ENCODE peak calls at places on chromosome 2, in eight cellular contexts. Z, Q, M, L, B, I, X and J are unnamed samples.

GRCh38 chr2:200376422-200377142 is 70.1 kb downstream of the SPATS2L start:
- DNase-seq in I (no peak), M (no peak), L (no peak), Q (no peak), Z (no peak), X (no peak), B (no peak), J (no peak)

GRCh38 chr2:144377929-144378328 is 142.0 kb downstream of the ZEB2 start:
- DNase-seq in I (no peak), L (no peak), Q (no peak), Z (no peak), M (no peak), X (no peak), B (no peak), J (no peak)

GRCh38 chr2:156576005-156576404 is 139.8 kb downstream of the GPD2 start:
- DNase-seq in Q (no peak), M (no peak), I (no peak), B (no peak), L (no peak), Z (no peak), X (no peak), J (no peak)

GRCh38 chr2:109427661-109428091 is 186.1 kb downstream of the SEPTIN10 start:
- DNase-seq in Z (no peak), M (no peak), I (no peak), B (no peak), X (no peak), L (no peak), Q (no peak), J (no peak)

GRCh38 chr2:28164280-28164801 is 228.3 kb upstream of the FOSL2 start:
- DNase-seq in L (peak), Q (no peak), Z (peak), B (no peak), M (no peak), I (no peak), X (no peak), J (no peak)

GRCh38 chr2:240453461-240454030 is 18.1 kb downstream of the GPC1 start:
- DNase-seq in Z (no peak), I (no peak), L (no peak), B (no peak), Q (no peak), M (no peak), X (no peak), J (no peak)

GRCh38 chr2:152336103-152336853 is 1.3 kb downstream of the FMNL2 start:
- DNase-seq in Q (peak), I (no peak), Z (no peak), X (no peak), L (peak), B (peak), M (peak), J (no peak)

GRCh38 chr2:203583696-203584095 is 48.6 kb upstream of the RAPH1 start:
- DNase-seq in X (peak), B (peak), M (no peak), Q (no peak), L (no peak), Z (no peak), I (peak), J (no peak)

GRCh38 chr2:101112772-101113157 is 38.4 kb downstream of the TBC1D8 start:
- DNase-seq in L (no peak), B (no peak), M (no peak), I (no peak), Z (no peak), Q (no peak), X (no peak), J (no peak)

GRCh38 chr2:142542431-142542910 is 335.0 kb upstream of the KYNU start:
- DNase-seq in Z (no peak), X (no peak), L (no peak), Q (no peak), B (no peak), M (no peak), I (no peak), J (no peak)

GRCh38 chr2:30979822-30980245 is 158.4 kb downstream of the GALNT14 start:
- DNase-seq in L (no peak), B (peak), I (no peak), Z (peak), M (no peak), X (peak), Q (no peak), J (no peak)

GRCh38 chr2:239692348-239692747 is 291.5 kb upstream of the HDAC4 start:
- DNase-seq in Z (no peak), L (no peak), X (no peak), M (no peak), I (no peak), B (no peak), Q (no peak), J (no peak)

GRCh38 chr2:199462167-199462976 is 4.6 kb upstream of the SATB2 start:
- DNase-seq in I (no peak), X (peak), B (no peak), Z (no peak), Q (no peak), L (no peak), M (no peak), J (no peak)

GRCh38 chr2:47299555-47299954 is 103.4 kb upstream of the MSH2 start:
- DNase-seq in Q (no peak), L (no peak), M (no peak), Z (peak), B (no peak), X (no peak), I (no peak), J (no peak)

GRCh38 chr2:10750610-10751009 is 29.2 kb downstream of the ATP6V1C2 start:
- DNase-seq in Z (no peak), I (no peak), B (no peak), M (no peak), X (no peak), Q (no peak), L (no peak), J (no peak)

GRCh38 chr2:121128741-121129659 is 156.0 kb downstream of the TFCP2L1 start:
- DNase-seq in I (peak), Q (no peak), Z (no peak), B (peak), L (peak), M (peak), X (peak), J (no peak)

GRCh38 chr2:239521518-239521815 is 120.6 kb upstream of the HDAC4 start:
- DNase-seq in Q (no peak), I (no peak), M (no peak), X (no peak), L (no peak), B (no peak), Z (no peak), J (no peak)

GRCh38 chr2:239255218-239255617 is 145.6 kb downstream of the HDAC4 start:
- DNase-seq in I (no peak), Q (no peak), X (no peak), L (no peak), B (no peak), Z (no peak), M (no peak), J (no peak)

GRCh38 chr2:36487947-36488346 is 110.0 kb downstream of the FEZ2 start:
- DNase-seq in B (no peak), Q (no peak), L (no peak), M (no peak), Z (no peak), I (no peak), X (no peak), J (no peak)

GRCh38 chr2:111946294-111947114 is 48.1 kb downstream of the MERTK start:
- DNase-seq in X (no peak), B (peak), I (no peak), Q (no peak), L (peak), Z (peak), M (peak), J (peak)